ENCODE peak calls at places on chromosomes 3 and 15, in ten cellular contexts. F is natural killer cell; V is B cell; L is A549; C is IMR-90; J is GM12865; M is CD8-positive, alpha-beta T cell; H is progenitor cell of endocrine pancreas; X is ovary; O is psoas muscle. E is an unnamed sample.
A peak's percentile ranks its signal among the peaks of the same experiment; 100 is the strongest.

GRCh38 chr15:38589502-38589901 is 24.9 kb upstream of the RASGRP1 start:
- DNase-seq in F (no peak), V (no peak), L (peak; percentile 49), C (peak; percentile 85), J (no peak), M (no peak), H (no peak), X (no peak), O (no peak), E (no peak)

GRCh38 chr3:107600784-107601183 is 78.0 kb downstream of the BBX start:
- DNase-seq in F (no peak), V (no peak), L (no peak), C (no peak), J (no peak), M (no peak), H (no peak), X (no peak), O (no peak), E (no peak)

GRCh38 chr3:180656406-180656805 is 22.9 kb downstream of the CCDC39 start:
- DNase-seq in F (no peak), V (no peak), L (no peak), C (no peak), J (no peak), M (no peak), H (no peak), X (no peak), O (no peak), E (no peak)

GRCh38 chr15:73283341-73283962 is 85.3 kb downstream of the HCN4 start:
- DNase-seq in F (no peak), V (no peak), L (no peak), C (no peak), J (no peak), M (no peak), H (no peak), X (no peak), O (no peak), E (no peak)

GRCh38 chr3:69869643-69870042 is 129.9 kb upstream of the SAMMSON start:
- DNase-seq in F (no peak), V (no peak), L (peak; percentile 39), C (peak; percentile 98), J (no peak), M (no peak), H (no peak), X (no peak), O (no peak), E (no peak)

GRCh38 chr3:118932822-118933558 is 101.7 kb downstream of the IGSF11 start:
- DNase-seq in F (no peak), V (no peak), L (no peak), C (no peak), J (peak; percentile 8), M (no peak), H (no peak), X (peak; percentile 38), O (peak; percentile 64), E (no peak)

GRCh38 chr15:61700803-61701202 is 359.4 kb downstream of the VPS13C start:
- DNase-seq in F (no peak), V (no peak), L (no peak), C (no peak), J (no peak), M (no peak), H (no peak), X (no peak), O (no peak), E (no peak)

GRCh38 chr3:184524981-184525336 is 36.6 kb upstream of the EPHB3 start:
- DNase-seq in F (no peak), V (peak; percentile 66), L (no peak), C (no peak), J (no peak), M (no peak), H (no peak), X (no peak), O (peak; percentile 41), E (no peak)

GRCh38 chr3:182245059-182245458 is 533.3 kb downstream of the SOX2 start:
- DNase-seq in F (no peak), V (no peak), L (no peak), C (no peak), J (no peak), M (no peak), H (no peak), X (no peak), O (no peak), E (no peak)

GRCh38 chr3:67329358-67329757 is 325.1 kb downstream of the SUCLG2 start:
- DNase-seq in F (no peak), V (no peak), L (no peak), C (no peak), J (peak; percentile 9), M (no peak), H (no peak), X (no peak), O (no peak), E (no peak)

GRCh38 chr3:194960446-194961032 is 274.9 kb downstream of the FAM43A start:
- DNase-seq in F (no peak), V (no peak), L (no peak), C (no peak), J (no peak), M (no peak), H (no peak), X (no peak), O (no peak), E (no peak)

GRCh38 chr15:91769919-91770318 is 83.6 kb upstream of the SLCO3A1 start:
- DNase-seq in F (no peak), V (no peak), L (no peak), C (no peak), J (no peak), M (no peak), H (no peak), X (no peak), O (no peak), E (no peak)

GRCh38 chr3:107431048-107431297 is 53.7 kb downstream of the CCDC54 start:
- DNase-seq in F (peak; percentile 21), V (peak; percentile 52), L (peak; percentile 46), C (peak; percentile 1), J (peak; percentile 37), M (peak; percentile 9), H (no peak), X (peak; percentile 77), O (no peak), E (no peak)

GRCh38 chr3:50600141-50600753 is 11.3 kb downstream of the CISH start:
- DNase-seq in F (no peak), V (no peak), L (no peak), C (no peak), J (no peak), M (no peak), H (no peak), X (peak; percentile 56), O (peak; percentile 63), E (no peak)

GRCh38 chr15:91787198-91787597 is 66.3 kb upstream of the SLCO3A1 start:
- DNase-seq in F (no peak), V (no peak), L (no peak), C (no peak), J (no peak), M (no peak), H (no peak), X (no peak), O (no peak), E (no peak)

DNA sequence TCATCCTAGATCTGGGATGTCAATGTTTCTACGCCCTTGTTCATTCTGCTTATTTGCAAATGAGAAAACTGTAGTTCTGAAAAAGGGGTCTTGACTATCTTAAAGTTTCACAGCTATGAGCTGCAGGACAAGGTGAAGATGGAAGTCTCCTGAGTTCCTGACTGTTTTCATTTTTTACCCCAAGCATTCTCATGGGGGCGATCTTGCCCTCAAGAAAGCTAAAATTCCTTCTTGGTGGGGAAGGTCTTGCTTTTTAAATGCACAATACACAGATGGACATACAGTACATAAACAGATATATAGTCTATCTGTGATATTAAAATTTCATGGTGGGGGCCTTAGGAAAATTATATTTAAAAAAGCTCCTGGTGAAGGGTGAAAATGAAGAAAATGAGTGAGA is 32.4 kb downstream of the MASP1 start:
- DNase-seq in F (no peak), V (no peak), L (no peak), C (no peak), J (no peak), M (no peak), H (no peak), X (no peak), O (no peak), E (no peak)
- TF ChIP-seq CTCF in F (no peak), V (no peak), L (no peak), C (no peak), J (no peak), M (no peak), H (no peak), X (no peak), O (no peak), E (no peak)

GRCh38 chr15:60213377-60214010 is 184.3 kb downstream of the ANXA2 start:
- DNase-seq in F (no peak), V (no peak), L (no peak), C (no peak), J (no peak), M (no peak), H (no peak), X (no peak), O (no peak), E (no peak)

GRCh38 chr15:60214201-60214600 is 183.6 kb downstream of the ANXA2 start:
- DNase-seq in F (no peak), V (no peak), L (no peak), C (no peak), J (no peak), M (no peak), H (no peak), X (no peak), O (no peak), E (no peak)

GRCh38 chr15:60208708-60209107 is 189.1 kb downstream of the ANXA2 start:
- DNase-seq in F (no peak), V (no peak), L (no peak), C (no peak), J (no peak), M (no peak), H (no peak), X (no peak), O (no peak), E (no peak)

GRCh38 chr15:60215225-60215963 is 182.4 kb downstream of the ANXA2 start:
- DNase-seq in F (no peak), V (no peak), L (no peak), C (no peak), J (no peak), M (no peak), H (no peak), X (no peak), O (no peak), E (no peak)

GRCh38 chr15:60212536-60212935 is 185.2 kb downstream of the ANXA2 start:
- DNase-seq in F (no peak), V (no peak), L (peak; percentile 20), C (no peak), J (no peak), M (no peak), H (no peak), X (no peak), O (no peak), E (no peak)
- TF ChIP-seq CTCF in F (no peak), V (no peak), L (no peak), C (no peak), J (no peak), M (no peak), H (no peak), X (no peak), O (no peak), E (no peak)

GRCh38 chr15:79035111-79035601 is 55.4 kb downstream of the RASGRF1 start:
- DNase-seq in F (no peak), V (no peak), L (no peak), C (no peak), J (peak; percentile 72), M (no peak), H (no peak), X (no peak), O (no peak), E (no peak)
- TF ChIP-seq CTCF in F (no peak), V (peak; percentile 13), L (no peak), C (peak; percentile 21), J (peak; percentile 18), M (no peak), H (peak; percentile 22), X (no peak), O (no peak), E (no peak)

GRCh38 chr3:171227828-171228227 is 201.3 kb upstream of the SLC2A2 start:
- DNase-seq in F (no peak), V (no peak), L (no peak), C (no peak), J (no peak), M (no peak), H (no peak), X (no peak), O (no peak), E (no peak)
- TF ChIP-seq CTCF in F (no peak), V (no peak), L (no peak), C (no peak), J (no peak), M (no peak), H (no peak), X (no peak), O (no peak), E (no peak)

E was measured in CD14-positive monocyte.